ENCODE peak calls at places on chromosomes 2 and 18, in five cellular contexts. One of them, this sample, is unnamed.

GRCh38 chr2:103161456-103162289 is 399.8 kb downstream of the TMEM182 start:
- DNase-seq in PC-9: peak
- DNase-seq in stimulated activated CD4-positive, alpha-beta T cell treated with anti-CD3 and anti-CD28 coated beads, Interleukin-2, amount 100 ng/mL, for 24 hours: no peak
- DNase-seq in A549: peak
- DNase-seq in stimulated activated CD8-positive, alpha-beta memory T cell treated with anti-CD3 and anti-CD28 coated beads, Interleukin-7, amount 100 ng/mL, for 1 hour: no peak
- DNase-seq in this sample: no peak

GRCh38 chr2:88096708-88097107 is 29.1 kb downstream of the SMYD1 start:
- DNase-seq in PC-9: no peak
- DNase-seq in stimulated activated CD4-positive, alpha-beta T cell treated with anti-CD3 and anti-CD28 coated beads, Interleukin-2, amount 100 ng/mL, for 24 hours: no peak
- DNase-seq in A549: no peak
- DNase-seq in stimulated activated CD8-positive, alpha-beta memory T cell treated with anti-CD3 and anti-CD28 coated beads, Interleukin-7, amount 100 ng/mL, for 1 hour: no peak
- DNase-seq in this sample: no peak

GRCh38 chr18:39360072-39360471 is 1794.5 kb upstream of the CELF4 start:
- DNase-seq in PC-9: no peak
- DNase-seq in stimulated activated CD4-positive, alpha-beta T cell treated with anti-CD3 and anti-CD28 coated beads, Interleukin-2, amount 100 ng/mL, for 24 hours: no peak
- DNase-seq in A549: no peak
- DNase-seq in stimulated activated CD8-positive, alpha-beta memory T cell treated with anti-CD3 and anti-CD28 coated beads, Interleukin-7, amount 100 ng/mL, for 1 hour: no peak
- DNase-seq in this sample: no peak

GRCh38 chr2:214484701-214485100 is 73.8 kb downstream of the VWC2L start:
- DNase-seq in PC-9: no peak
- DNase-seq in stimulated activated CD4-positive, alpha-beta T cell treated with anti-CD3 and anti-CD28 coated beads, Interleukin-2, amount 100 ng/mL, for 24 hours: no peak
- DNase-seq in A549: no peak
- DNase-seq in stimulated activated CD8-positive, alpha-beta memory T cell treated with anti-CD3 and anti-CD28 coated beads, Interleukin-7, amount 100 ng/mL, for 1 hour: no peak
- DNase-seq in this sample: no peak

GRCh38 chr2:75896779-75897366 is 186.2 kb upstream of the GCFC2 start:
- DNase-seq in PC-9: peak
- DNase-seq in stimulated activated CD4-positive, alpha-beta T cell treated with anti-CD3 and anti-CD28 coated beads, Interleukin-2, amount 100 ng/mL, for 24 hours: peak
- DNase-seq in A549: peak
- DNase-seq in stimulated activated CD8-positive, alpha-beta memory T cell treated with anti-CD3 and anti-CD28 coated beads, Interleukin-7, amount 100 ng/mL, for 1 hour: no peak
- DNase-seq in this sample: no peak

GRCh38 chr2:26609133-26609532 is 32.0 kb downstream of the CIB4 start:
- DNase-seq in PC-9: no peak
- DNase-seq in stimulated activated CD4-positive, alpha-beta T cell treated with anti-CD3 and anti-CD28 coated beads, Interleukin-2, amount 100 ng/mL, for 24 hours: no peak
- DNase-seq in A549: no peak
- DNase-seq in stimulated activated CD8-positive, alpha-beta memory T cell treated with anti-CD3 and anti-CD28 coated beads, Interleukin-7, amount 100 ng/mL, for 1 hour: no peak
- DNase-seq in this sample: no peak

GRCh38 chr18:50429207-50429948 is 54.5 kb downstream of the SKA1 start:
- DNase-seq in PC-9: no peak
- DNase-seq in stimulated activated CD4-positive, alpha-beta T cell treated with anti-CD3 and anti-CD28 coated beads, Interleukin-2, amount 100 ng/mL, for 24 hours: no peak
- DNase-seq in A549: no peak
- DNase-seq in stimulated activated CD8-positive, alpha-beta memory T cell treated with anti-CD3 and anti-CD28 coated beads, Interleukin-7, amount 100 ng/mL, for 1 hour: no peak
- DNase-seq in this sample: no peak

GRCh38 chr2:74747411-74748080 is 86.4 kb upstream of the HK2 start:
- DNase-seq in PC-9: no peak
- DNase-seq in stimulated activated CD4-positive, alpha-beta T cell treated with anti-CD3 and anti-CD28 coated beads, Interleukin-2, amount 100 ng/mL, for 24 hours: no peak
- DNase-seq in A549: no peak
- DNase-seq in stimulated activated CD8-positive, alpha-beta memory T cell treated with anti-CD3 and anti-CD28 coated beads, Interleukin-7, amount 100 ng/mL, for 1 hour: no peak
- DNase-seq in this sample: no peak

GRCh38 chr18:13696961-13697360 is 29.4 kb downstream of the FAM210A start:
- DNase-seq in PC-9: no peak
- DNase-seq in stimulated activated CD4-positive, alpha-beta T cell treated with anti-CD3 and anti-CD28 coated beads, Interleukin-2, amount 100 ng/mL, for 24 hours: no peak
- DNase-seq in A549: no peak
- DNase-seq in stimulated activated CD8-positive, alpha-beta memory T cell treated with anti-CD3 and anti-CD28 coated beads, Interleukin-7, amount 100 ng/mL, for 1 hour: no peak
- DNase-seq in this sample: no peak

GRCh38 chr18:63553117-63553516 is 10.9 kb downstream of the SERPINB12 start:
- DNase-seq in PC-9: peak
- DNase-seq in stimulated activated CD4-positive, alpha-beta T cell treated with anti-CD3 and anti-CD28 coated beads, Interleukin-2, amount 100 ng/mL, for 24 hours: no peak
- DNase-seq in A549: no peak
- DNase-seq in stimulated activated CD8-positive, alpha-beta memory T cell treated with anti-CD3 and anti-CD28 coated beads, Interleukin-7, amount 100 ng/mL, for 1 hour: no peak
- DNase-seq in this sample: no peak

GRCh38 chr2:4412637-4413187 is 709.3 kb downstream of the DCDC2C start:
- DNase-seq in PC-9: no peak
- DNase-seq in stimulated activated CD4-positive, alpha-beta T cell treated with anti-CD3 and anti-CD28 coated beads, Interleukin-2, amount 100 ng/mL, for 24 hours: no peak
- DNase-seq in A549: no peak
- DNase-seq in stimulated activated CD8-positive, alpha-beta memory T cell treated with anti-CD3 and anti-CD28 coated beads, Interleukin-7, amount 100 ng/mL, for 1 hour: no peak
- DNase-seq in this sample: no peak

GRCh38 chr18:67517224-67517765 is 775 bp upstream of the DSEL start:
- DNase-seq in PC-9: no peak
- DNase-seq in stimulated activated CD4-positive, alpha-beta T cell treated with anti-CD3 and anti-CD28 coated beads, Interleukin-2, amount 100 ng/mL, for 24 hours: peak
- DNase-seq in A549: no peak
- DNase-seq in stimulated activated CD8-positive, alpha-beta memory T cell treated with anti-CD3 and anti-CD28 coated beads, Interleukin-7, amount 100 ng/mL, for 1 hour: no peak
- DNase-seq in this sample: peak

GRCh38 chr2:238784671-238785527 is 63.0 kb upstream of the TWIST2 start:
- DNase-seq in PC-9: peak
- DNase-seq in stimulated activated CD4-positive, alpha-beta T cell treated with anti-CD3 and anti-CD28 coated beads, Interleukin-2, amount 100 ng/mL, for 24 hours: peak
- DNase-seq in A549: peak
- DNase-seq in stimulated activated CD8-positive, alpha-beta memory T cell treated with anti-CD3 and anti-CD28 coated beads, Interleukin-7, amount 100 ng/mL, for 1 hour: peak
- DNase-seq in this sample: peak

GRCh38 chr2:128513416-128514283 is 195.0 kb upstream of the HS6ST1 start:
- DNase-seq in PC-9: no peak
- DNase-seq in stimulated activated CD4-positive, alpha-beta T cell treated with anti-CD3 and anti-CD28 coated beads, Interleukin-2, amount 100 ng/mL, for 24 hours: no peak
- DNase-seq in A549: no peak
- DNase-seq in stimulated activated CD8-positive, alpha-beta memory T cell treated with anti-CD3 and anti-CD28 coated beads, Interleukin-7, amount 100 ng/mL, for 1 hour: no peak
- DNase-seq in this sample: peak

GRCh38 chr2:40168032-40168431 is 283.9 kb downstream of the SLC8A1 start:
- DNase-seq in PC-9: peak
- DNase-seq in stimulated activated CD4-positive, alpha-beta T cell treated with anti-CD3 and anti-CD28 coated beads, Interleukin-2, amount 100 ng/mL, for 24 hours: no peak
- DNase-seq in A549: no peak
- DNase-seq in stimulated activated CD8-positive, alpha-beta memory T cell treated with anti-CD3 and anti-CD28 coated beads, Interleukin-7, amount 100 ng/mL, for 1 hour: no peak
- DNase-seq in this sample: no peak

GRCh38 chr2:219249203-219249980 is 3.7 kb upstream of the TUBA4B start:
- DNase-seq in PC-9: peak
- DNase-seq in stimulated activated CD4-positive, alpha-beta T cell treated with anti-CD3 and anti-CD28 coated beads, Interleukin-2, amount 100 ng/mL, for 24 hours: peak
- DNase-seq in A549: peak
- DNase-seq in stimulated activated CD8-positive, alpha-beta memory T cell treated with anti-CD3 and anti-CD28 coated beads, Interleukin-7, amount 100 ng/mL, for 1 hour: no peak
- DNase-seq in this sample: peak

GRCh38 chr2:134258684-134259408 is 5.0 kb downstream of the MGAT5 start:
- DNase-seq in PC-9: no peak
- DNase-seq in stimulated activated CD4-positive, alpha-beta T cell treated with anti-CD3 and anti-CD28 coated beads, Interleukin-2, amount 100 ng/mL, for 24 hours: peak
- DNase-seq in A549: no peak
- DNase-seq in stimulated activated CD8-positive, alpha-beta memory T cell treated with anti-CD3 and anti-CD28 coated beads, Interleukin-7, amount 100 ng/mL, for 1 hour: peak
- DNase-seq in this sample: no peak

GRCh38 chr2:127945281-127945680 is 59.5 kb upstream of the AMMECR1L start:
- DNase-seq in PC-9: no peak
- DNase-seq in stimulated activated CD4-positive, alpha-beta T cell treated with anti-CD3 and anti-CD28 coated beads, Interleukin-2, amount 100 ng/mL, for 24 hours: no peak
- DNase-seq in A549: no peak
- DNase-seq in stimulated activated CD8-positive, alpha-beta memory T cell treated with anti-CD3 and anti-CD28 coated beads, Interleukin-7, amount 100 ng/mL, for 1 hour: no peak
- DNase-seq in this sample: no peak

GRCh38 chr18:70086085-70086484 is 119.4 kb downstream of the RTTN start:
- DNase-seq in PC-9: no peak
- DNase-seq in stimulated activated CD4-positive, alpha-beta T cell treated with anti-CD3 and anti-CD28 coated beads, Interleukin-2, amount 100 ng/mL, for 24 hours: no peak
- DNase-seq in A549: no peak
- DNase-seq in stimulated activated CD8-positive, alpha-beta memory T cell treated with anti-CD3 and anti-CD28 coated beads, Interleukin-7, amount 100 ng/mL, for 1 hour: no peak
- DNase-seq in this sample: no peak

GRCh38 chr18:80196528-80197320 is 50.6 kb downstream of the PARD6G start:
- DNase-seq in PC-9: no peak
- DNase-seq in stimulated activated CD4-positive, alpha-beta T cell treated with anti-CD3 and anti-CD28 coated beads, Interleukin-2, amount 100 ng/mL, for 24 hours: no peak
- DNase-seq in A549: no peak
- DNase-seq in stimulated activated CD8-positive, alpha-beta memory T cell treated with anti-CD3 and anti-CD28 coated beads, Interleukin-7, amount 100 ng/mL, for 1 hour: no peak
- DNase-seq in this sample: no peak

GRCh38 chr2:175630319-175631246 is 371.5 kb downstream of the LNPK start:
- DNase-seq in PC-9: no peak
- DNase-seq in stimulated activated CD4-positive, alpha-beta T cell treated with anti-CD3 and anti-CD28 coated beads, Interleukin-2, amount 100 ng/mL, for 24 hours: no peak
- DNase-seq in A549: no peak
- DNase-seq in stimulated activated CD8-positive, alpha-beta memory T cell treated with anti-CD3 and anti-CD28 coated beads, Interleukin-7, amount 100 ng/mL, for 1 hour: no peak
- DNase-seq in this sample: no peak

GRCh38 chr18:26405190-26405781 is 143.1 kb downstream of the KCTD1 start:
- DNase-seq in PC-9: peak
- DNase-seq in stimulated activated CD4-positive, alpha-beta T cell treated with anti-CD3 and anti-CD28 coated beads, Interleukin-2, amount 100 ng/mL, for 24 hours: no peak
- DNase-seq in A549: peak
- DNase-seq in stimulated activated CD8-positive, alpha-beta memory T cell treated with anti-CD3 and anti-CD28 coated beads, Interleukin-7, amount 100 ng/mL, for 1 hour: no peak
- DNase-seq in this sample: peak

GRCh38 chr2:71943238-71944182 is 204.2 kb downstream of the CYP26B1 start:
- DNase-seq in PC-9: no peak
- DNase-seq in stimulated activated CD4-positive, alpha-beta T cell treated with anti-CD3 and anti-CD28 coated beads, Interleukin-2, amount 100 ng/mL, for 24 hours: no peak
- DNase-seq in A549: no peak
- DNase-seq in stimulated activated CD8-positive, alpha-beta memory T cell treated with anti-CD3 and anti-CD28 coated beads, Interleukin-7, amount 100 ng/mL, for 1 hour: no peak
- DNase-seq in this sample: peak

GRCh38 chr2:18492721-18493120 is 67.7 kb downstream of the RDH14 start:
- DNase-seq in PC-9: no peak
- DNase-seq in stimulated activated CD4-positive, alpha-beta T cell treated with anti-CD3 and anti-CD28 coated beads, Interleukin-2, amount 100 ng/mL, for 24 hours: no peak
- DNase-seq in A549: no peak
- DNase-seq in stimulated activated CD8-positive, alpha-beta memory T cell treated with anti-CD3 and anti-CD28 coated beads, Interleukin-7, amount 100 ng/mL, for 1 hour: no peak
- DNase-seq in this sample: no peak

GRCh38 chr2:46813046-46813445 is 102.6 kb downstream of the MCFD2 start:
- DNase-seq in PC-9: no peak
- DNase-seq in stimulated activated CD4-positive, alpha-beta T cell treated with anti-CD3 and anti-CD28 coated beads, Interleukin-2, amount 100 ng/mL, for 24 hours: no peak
- DNase-seq in A549: no peak
- DNase-seq in stimulated activated CD8-positive, alpha-beta memory T cell treated with anti-CD3 and anti-CD28 coated beads, Interleukin-7, amount 100 ng/mL, for 1 hour: no peak
- DNase-seq in this sample: no peak

GRCh38 chr2:71552356-71552755 is 99.0 kb downstream of the DYSF start:
- DNase-seq in PC-9: no peak
- DNase-seq in stimulated activated CD4-positive, alpha-beta T cell treated with anti-CD3 and anti-CD28 coated beads, Interleukin-2, amount 100 ng/mL, for 24 hours: no peak
- DNase-seq in A549: no peak
- DNase-seq in stimulated activated CD8-positive, alpha-beta memory T cell treated with anti-CD3 and anti-CD28 coated beads, Interleukin-7, amount 100 ng/mL, for 1 hour: no peak
- DNase-seq in this sample: no peak

GRCh38 chr18:13216092-13216582 is 2.4 kb upstream of the LDLRAD4 start:
- DNase-seq in PC-9: peak
- DNase-seq in stimulated activated CD4-positive, alpha-beta T cell treated with anti-CD3 and anti-CD28 coated beads, Interleukin-2, amount 100 ng/mL, for 24 hours: peak
- DNase-seq in A549: peak
- DNase-seq in stimulated activated CD8-positive, alpha-beta memory T cell treated with anti-CD3 and anti-CD28 coated beads, Interleukin-7, amount 100 ng/mL, for 1 hour: no peak
- DNase-seq in this sample: peak

GRCh38 chr2:72953976-72954375 is 36.7 kb downstream of the EMX1 start:
- DNase-seq in PC-9: no peak
- DNase-seq in stimulated activated CD4-positive, alpha-beta T cell treated with anti-CD3 and anti-CD28 coated beads, Interleukin-2, amount 100 ng/mL, for 24 hours: no peak
- DNase-seq in A549: no peak
- DNase-seq in stimulated activated CD8-positive, alpha-beta memory T cell treated with anti-CD3 and anti-CD28 coated beads, Interleukin-7, amount 100 ng/mL, for 1 hour: no peak
- DNase-seq in this sample: no peak